ENCODE peak calls at places on chromosomes 2 and 18, in five cellular contexts. R is esophagus squamous epithelium, Y is NB4, J is adrenal gland, V is stomach. Z is an unnamed sample.

GRCh38 chr2:204948364-204948763 is 403.1 kb downstream of the PARD3B start:
- DNase-seq in R (no peak), Y (no peak), J (no peak), V (no peak), Z (no peak)

GRCh38 chr2:191206613-191207471 is 38.4 kb upstream of the MYO1B start:
- DNase-seq in R (no peak), Y (no peak), J (no peak), V (no peak), Z (no peak)

GRCh38 chr2:241804326-241805276 is 4.4 kb upstream of the NEU4 start:
- DNase-seq in R (no peak), Y (peak), J (peak), V (no peak), Z (peak)

GRCh38 chr2:182615036-182615435 is 101.0 kb upstream of the DNAJC10 start:
- DNase-seq in R (no peak), Y (no peak), J (no peak), V (no peak), Z (no peak)

GRCh38 chr2:172931256-172931894 is 144.3 kb upstream of the MAP3K20 start:
- DNase-seq in R (no peak), Y (peak), J (peak), V (no peak), Z (no peak)

GRCh38 chr2:177183860-177184259 is 28.7 kb upstream of the HNRNPA3 start:
- DNase-seq in R (no peak), Y (no peak), J (no peak), V (no peak), Z (no peak)

GRCh38 chr2:157504623-157505022 is 60.7 kb upstream of the CYTIP start:
- DNase-seq in R (no peak), Y (no peak), J (no peak), V (no peak), Z (no peak)

GRCh38 chr18:8979258-8979988 is 123.1 kb upstream of the NDUFV2 start:
- DNase-seq in R (no peak), Y (no peak), J (no peak), V (no peak), Z (no peak)

GRCh38 chr2:122209377-122209776 is 453.9 kb downstream of the TSN start:
- DNase-seq in R (no peak), Y (no peak), J (no peak), V (no peak), Z (no peak)

DNA sequence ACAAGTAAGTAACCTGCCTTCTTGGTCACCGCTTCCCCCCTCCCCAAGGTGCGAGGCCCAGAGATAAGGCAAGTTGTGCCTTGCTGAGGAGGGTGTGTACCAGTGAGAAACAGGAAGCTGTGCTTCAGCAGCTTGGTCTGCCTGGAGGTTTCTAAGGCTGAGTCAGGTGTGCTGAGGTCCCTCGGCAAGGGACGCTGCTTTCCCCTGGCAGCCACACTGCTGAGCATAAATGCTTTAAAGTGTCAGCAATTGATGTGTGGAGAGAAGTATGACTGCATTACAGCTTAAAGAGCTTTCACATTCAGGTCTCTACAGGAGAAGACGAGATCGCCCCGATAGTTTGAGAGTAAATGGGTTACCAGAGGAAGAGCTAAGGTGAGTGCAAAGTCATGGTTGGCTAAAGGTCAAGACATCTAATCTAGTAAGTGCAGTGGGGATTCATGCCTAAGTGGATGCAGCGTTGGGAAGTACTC is 86.9 kb downstream of the LIMS1 start:
- DNase-seq in R (no peak), Y (peak), J (no peak), V (peak), Z (no peak)
- TF ChIP-seq POLR2A in R (no peak), Y (no peak), J (no peak), V (no peak), Z (no peak)

GRCh38 chr18:12377556-12378553 is 828 bp upstream of the AFG3L2 start:
- DNase-seq in R (no peak), Y (no peak), J (no peak), V (no peak), Z (no peak)
- TF ChIP-seq POLR2A in R (peak), Y (peak), J (peak), V (no peak), Z (no peak)

DNA sequence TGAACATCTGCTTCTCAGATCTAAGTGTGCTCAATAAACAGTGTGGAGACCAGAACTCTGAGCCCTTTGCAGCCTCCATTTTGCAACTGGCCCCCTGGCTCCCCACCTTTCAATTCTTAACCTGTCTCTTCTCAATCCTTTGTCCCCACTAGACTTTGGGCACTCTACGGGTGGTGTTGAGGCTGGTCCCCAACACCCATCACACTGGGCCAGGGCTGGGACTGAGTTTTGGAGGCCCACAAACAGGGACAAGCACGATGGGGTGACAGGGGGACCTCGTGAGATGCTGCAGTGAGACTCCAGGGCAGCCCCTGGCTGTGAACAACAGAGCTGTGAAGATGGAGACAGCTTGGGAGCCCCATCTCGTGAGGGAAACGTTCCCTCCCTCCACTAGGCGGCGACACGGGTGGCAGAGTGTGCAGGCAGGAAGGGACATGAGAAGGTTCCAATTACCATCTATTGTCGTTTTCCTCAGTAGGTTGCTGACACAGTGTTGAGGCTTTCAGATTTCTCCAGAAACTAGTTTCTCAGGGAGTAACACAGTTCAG is 1.2 kb downstream of the ANKMY1 start:
- DNase-seq in R (no peak), Y (peak), J (no peak), V (peak), Z (no peak)
- TF ChIP-seq POLR2A in R (no peak), Y (no peak), J (no peak), V (no peak), Z (no peak)

DNA sequence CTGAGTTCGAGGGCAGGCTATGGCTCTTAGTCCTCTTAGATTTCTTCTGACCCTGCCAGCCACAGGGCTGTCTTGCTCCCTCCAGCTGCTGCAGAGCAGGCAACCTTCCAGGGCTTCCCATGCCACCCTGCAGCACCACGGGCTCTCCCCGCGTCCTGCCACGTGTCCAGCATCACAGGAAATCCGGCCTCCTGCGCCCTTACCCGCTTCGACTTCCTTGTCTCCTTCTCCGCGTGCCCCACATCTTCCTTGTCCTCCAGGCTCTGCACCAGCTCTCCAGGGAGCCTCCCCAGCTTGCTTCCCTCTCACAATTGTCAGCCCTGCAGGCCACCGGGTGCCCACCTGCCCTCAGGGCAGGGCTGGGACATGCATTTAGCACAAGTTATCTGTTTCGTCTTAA is 253.5 kb downstream of the DCDC2C start:
- DNase-seq in R (no peak), Y (no peak), J (no peak), V (no peak), Z (no peak)
- TF ChIP-seq POLR2A in R (no peak), Y (no peak), J (no peak), V (no peak), Z (no peak)